ENCODE peak calls at places on chromosomes 11 and 22, in six cellular contexts. Z is midbrain; K is astrocyte of the spinal cord; V is mucosa of descending colon; S is ELF-1; D is stimulated activated CD8-positive, alpha-beta memory T cell treated with anti-CD3 and anti-CD28 coated beads, Interleukin-4, amount 100 ng/mL, for 1 hour. A is an unnamed sample.

GRCh38 chr11:119363874-119364590 is 17.5 kb downstream of the USP2 start:
- DNase-seq in D (peak), S (peak), V (peak), K (no peak), Z (peak), A (no peak)

GRCh38 chr22:29314074-29314473 is 1.4 kb downstream of the RASL10A start:
- DNase-seq in D (no peak), K (no peak), Z (no peak), V (peak), S (no peak), A (no peak)

GRCh38 chr22:20422965-20423635 is 14.5 kb downstream of the SCARF2 start:
- DNase-seq in Z (peak), S (no peak), V (no peak), K (no peak), D (no peak), A (no peak)

GRCh38 chr22:16838073-16838472 is 12.9 kb upstream of the XKR3 start:
- DNase-seq in S (no peak), D (no peak), V (no peak), K (no peak), Z (no peak), A (no peak)

GRCh38 chr22:42344391-42344861 is 74.0 kb upstream of the TCF20 start:
- DNase-seq in V (no peak), K (peak), Z (peak), S (peak), D (no peak), A (peak)

GRCh38 chr11:76206327-76207081 is at the start of gene WNT11:
- DNase-seq in V (peak), K (peak), S (peak), D (no peak), Z (peak), A (no peak)

GRCh38 chr11:69292221-69292648 is 1.7 kb upstream of the MYEOV start:
- DNase-seq in D (peak), S (peak), Z (no peak), K (no peak), V (peak), A (no peak)

GRCh38 chr11:72378704-72379383 is 55.5 kb downstream of the CLPB start:
- DNase-seq in Z (peak), K (peak), V (no peak), S (no peak), D (no peak), A (peak)

GRCh38 chr22:46044718-46045458 is 67.9 kb upstream of the WNT7B start:
- DNase-seq in Z (no peak), V (peak), S (no peak), D (no peak), K (no peak), A (no peak)

GRCh38 chr22:35541254-35541748 is 670 bp downstream of the RASD2 start:
- DNase-seq in Z (no peak), V (peak), D (no peak), K (no peak), S (no peak), A (no peak)